ENCODE peak calls at places on chromosomes 16 and 17, in ten cellular contexts. W, P, A, V, R, T, Q, I, E and Y are unnamed samples.

GRCh38 chr16:19926449-19927390 is 42.1 kb upstream of the GPRC5B start:
- DNase-seq in W (no peak), E (no peak), A (no peak), V (peak; percentile 72), P (no peak), T (peak; percentile 1), Q (no peak), R (no peak), I (no peak), Y (no peak)

GRCh38 chr17:3845361-3845753 is 689 bp downstream of the NCBP3 start:
- DNase-seq in P (no peak), Q (peak; percentile 25), V (peak; percentile 31), E (no peak), T (no peak), I (no peak), W (no peak), A (no peak), R (no peak), Y (no peak)

GRCh38 chr17:81980752-81981239 is 3.4 kb downstream of the ASPSCR1 start:
- DNase-seq in I (no peak), Q (no peak), E (no peak), V (no peak), R (no peak), T (no peak), W (no peak), P (no peak), A (no peak), Y (no peak)

GRCh38 chr16:53968896-53969295 is 264.9 kb downstream of the FTO start:
- DNase-seq in T (no peak), Q (no peak), W (no peak), I (no peak), E (no peak), R (no peak), A (no peak), V (peak; percentile 14), P (no peak), Y (no peak)

GRCh38 chr17:45223541-45224528 is 2.1 kb downstream of the FMNL1 start:
- DNase-seq in E (no peak), A (peak; percentile 80), P (no peak), R (no peak), I (no peak), W (no peak), Q (no peak), T (no peak), V (no peak), Y (peak; percentile 6)

GRCh38 chr17:61399131-61400057 is at the start of gene TBX2:
- DNase-seq in A (peak; percentile 74), W (peak; percentile 94), E (peak; percentile 84), V (peak; percentile 97), I (peak; percentile 77), R (peak; percentile 66), T (peak; percentile 98), P (peak; percentile 82), Q (no peak), Y (no peak)

GRCh38 chr16:14510939-14511797 is 118.9 kb downstream of the PARN start:
- DNase-seq in T (no peak), A (no peak), P (no peak), R (no peak), V (peak; percentile 72), I (no peak), E (no peak), Q (no peak), W (no peak), Y (no peak)

GRCh38 chr17:1058423-1059130 is 61.6 kb downstream of the TIMM22 start:
- DNase-seq in W (no peak), T (no peak), Q (no peak), V (peak; percentile 40), E (peak; percentile 80), I (peak; percentile 50), P (peak; percentile 32), R (peak; percentile 41), A (peak; percentile 89), Y (no peak)

GRCh38 chr16:60755907-60756306 is 1280.3 kb downstream of the CDH8 start:
- DNase-seq in R (no peak), P (no peak), V (no peak), I (no peak), A (no peak), W (peak; percentile 1), T (no peak), E (no peak), Q (no peak), Y (no peak)

GRCh38 chr17:43170766-43171681 is at the start of gene NBR1:
- DNase-seq in V (peak; percentile 99), I (peak; percentile 90), A (peak; percentile 96), P (peak; percentile 100), T (peak; percentile 97), R (peak; percentile 96), W (peak; percentile 97), Q (peak; percentile 86), E (peak; percentile 90), Y (peak; percentile 93)
- TF ChIP-seq CTCF in V (no peak), I (peak; percentile 15), A (peak; percentile 53), P (peak; percentile 39), T (peak; percentile 7), R (peak; percentile 27), W (peak; percentile 18), Q (no peak), E (no peak), Y (peak; percentile 15)

GRCh38 chr17:13601317-13601775 is 383 bp downstream of the HS3ST3A1 start:
- DNase-seq in V (no peak), P (no peak), W (peak; percentile 49), Q (no peak), I (no peak), A (peak; percentile 72), T (no peak), R (no peak), E (peak; percentile 16), Y (no peak)
- TF ChIP-seq CTCF in V (no peak), P (no peak), W (no peak), Q (no peak), I (no peak), A (no peak), T (no peak), R (no peak), E (no peak), Y (no peak)

GRCh38 chr16:6884002-6884401 is 448.6 kb upstream of the RBFOX1 start:
- DNase-seq in Q (no peak), A (no peak), R (no peak), E (no peak), T (no peak), V (no peak), I (no peak), P (no peak), W (no peak), Y (no peak)

GRCh38 chr16:6880263-6880662 is 452.4 kb upstream of the RBFOX1 start:
- DNase-seq in R (no peak), P (no peak), W (no peak), A (no peak), E (no peak), T (no peak), V (no peak), Q (no peak), I (no peak), Y (no peak)
- TF ChIP-seq CTCF in R (no peak), P (no peak), W (no peak), A (no peak), E (no peak), T (no peak), V (no peak), Q (no peak), I (no peak), Y (no peak)

DNA sequence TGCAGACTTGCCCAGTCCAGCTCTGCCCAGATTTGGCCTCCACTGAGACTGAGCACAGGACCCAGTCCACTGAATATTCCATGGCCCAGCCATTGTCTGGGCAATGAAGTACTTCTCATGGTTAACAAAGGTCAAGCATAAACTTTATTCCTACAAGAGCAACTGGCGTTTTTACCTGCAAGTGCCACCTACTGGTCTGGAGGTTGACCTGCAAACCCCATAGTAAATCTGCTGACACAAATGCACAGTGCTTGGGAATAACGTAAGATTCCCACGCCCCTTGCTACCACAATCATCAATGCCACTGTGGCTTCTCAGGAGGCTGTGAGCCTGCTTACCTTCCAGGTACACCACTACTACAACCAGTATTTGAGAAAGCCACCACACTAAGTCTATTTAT is 170.2 kb downstream of the CEP112 start:
- DNase-seq in R (no peak), A (no peak), W (no peak), Q (no peak), E (no peak), P (no peak), V (no peak), I (no peak), T (no peak), Y (no peak)
- TF ChIP-seq CTCF in R (no peak), A (no peak), W (no peak), Q (no peak), E (no peak), P (no peak), V (no peak), I (no peak), T (no peak), Y (no peak)

GRCh38 chr17:65696739-65697394 is 135.4 kb upstream of the AXIN2 start:
- DNase-seq in E (no peak), A (no peak), I (no peak), T (no peak), Q (no peak), V (peak; percentile 58), W (no peak), P (no peak), R (no peak), Y (no peak)

GRCh38 chr17:65690626-65691310 is 129.3 kb upstream of the AXIN2 start:
- DNase-seq in W (no peak), Q (no peak), E (no peak), A (no peak), V (no peak), I (no peak), R (no peak), T (no peak), P (no peak), Y (no peak)

GRCh38 chr17:65697661-65698060 is 136.2 kb upstream of the AXIN2 start:
- DNase-seq in P (no peak), W (no peak), Q (no peak), E (no peak), I (no peak), T (no peak), R (no peak), V (no peak), A (no peak), Y (no peak)

GRCh38 chr17:65698381-65699061 is 137.1 kb upstream of the AXIN2 start:
- DNase-seq in I (no peak), V (peak; percentile 86), R (peak; percentile 10), E (no peak), Q (no peak), W (peak; percentile 54), P (no peak), T (no peak), A (no peak), Y (no peak)

DNA sequence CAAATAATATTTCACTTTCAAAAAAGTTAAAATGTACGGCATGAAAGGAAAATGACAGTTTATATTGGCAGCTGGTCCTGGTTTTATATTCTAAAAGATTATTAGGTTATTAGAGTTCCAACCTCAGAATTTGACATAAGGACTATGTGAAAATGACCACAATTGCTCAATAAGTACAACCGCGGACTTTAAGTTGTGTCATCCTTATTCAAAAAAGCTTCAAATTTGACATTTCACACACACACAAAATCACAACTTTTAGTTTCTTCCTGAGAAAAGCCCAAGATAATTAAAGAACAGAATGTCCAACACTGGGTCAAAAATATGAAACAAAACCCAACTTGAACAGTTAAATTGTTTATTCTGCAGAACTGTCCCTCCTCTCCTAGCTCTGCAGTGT is 133.2 kb upstream of the AXIN2 start:
- DNase-seq in Q (no peak), V (peak; percentile 63), R (no peak), W (no peak), A (no peak), P (no peak), T (no peak), E (no peak), I (no peak), Y (no peak)
- TF ChIP-seq CTCF in Q (no peak), V (no peak), R (no peak), W (no peak), A (no peak), P (no peak), T (no peak), E (no peak), I (no peak), Y (no peak)